ENCODE peak calls at places on chromosomes 7 and 10, in four cellular contexts. V is tibial nerve, K is neural progenitor cell, Y is MCF 10A. C is an unnamed sample.

GRCh38 chr7:104922187-104923009 is 91.6 kb upstream of the KMT2E start:
- DNase-seq in V (no peak), Y (no peak), K (no peak), C (no peak)

GRCh38 chr10:3472705-3473078 is 300.1 kb upstream of the PITRM1 start:
- DNase-seq in V (no peak), K (no peak), Y (peak), C (no peak)

GRCh38 chr7:95951997-95952795 is 179.8 kb downstream of the DYNC1I1 start:
- DNase-seq in K (no peak), Y (no peak), V (no peak), C (no peak)

GRCh38 chr10:60086862-60087261 is 180.5 kb upstream of the CCDC6 start:
- DNase-seq in Y (no peak), K (no peak), V (no peak), C (peak)

GRCh38 chr10:120953897-120954296 is 102.7 kb downstream of the WDR11 start:
- DNase-seq in V (no peak), Y (no peak), K (no peak), C (no peak)

GRCh38 chr7:15158141-15158810 is 255.7 kb upstream of the DGKB start:
- DNase-seq in K (no peak), Y (no peak), V (no peak), C (no peak)

GRCh38 chr7:128361463-128362441 is at the start of gene PRRT4:
- DNase-seq in K (peak), V (no peak), Y (no peak), C (peak)

GRCh38 chr7:131723926-131724325 is 167.5 kb upstream of the PODXL start:
- DNase-seq in K (no peak), V (no peak), Y (no peak), C (no peak)

GRCh38 chr10:3886666-3887251 is 101.8 kb upstream of the KLF6 start:
- DNase-seq in V (peak), K (no peak), Y (peak), C (no peak)

GRCh38 chr7:48708635-48709034 is 215.7 kb upstream of the CDC14C start:
- DNase-seq in K (peak), V (no peak), Y (no peak), C (no peak)

GRCh38 chr7:29005829-29006228 is 47.7 kb upstream of the TRIL start:
- DNase-seq in Y (peak), V (no peak), K (no peak), C (no peak)

GRCh38 chr10:62224606-62225005 is 44.0 kb downstream of the RTKN2 start:
- DNase-seq in Y (no peak), K (no peak), V (no peak), C (no peak)

GRCh38 chr10:133536198-133536597 is 9.0 kb downstream of the CYP2E1 start:
- DNase-seq in V (no peak), Y (no peak), K (no peak), C (no peak)

GRCh38 chr10:126491476-126491875 is 103.2 kb upstream of the ADAM12 start:
- DNase-seq in Y (no peak), V (no peak), K (no peak), C (no peak)

GRCh38 chr7:150972094-150972493 is 6.0 kb downstream of the KCNH2 start:
- DNase-seq in V (no peak), Y (no peak), K (peak), C (no peak)

GRCh38 chr10:97714401-97715258 is 1.1 kb downstream of the MARVELD1 start:
- DNase-seq in K (peak), Y (peak), V (peak), C (peak)

GRCh38 chr7:143511593-143512047 is 33.9 kb downstream of the TAS2R41 start:
- DNase-seq in K (no peak), V (no peak), Y (no peak), C (no peak)

GRCh38 chr7:875476-876076 is 778 bp upstream of the GET4 start:
- DNase-seq in V (no peak), K (no peak), Y (no peak), C (no peak)

GRCh38 chr10:62993121-62993520 is 140.0 kb upstream of the NRBF2 start:
- DNase-seq in Y (no peak), K (no peak), V (no peak), C (no peak)

GRCh38 chr7:7768977-7769376 is 50.6 kb upstream of the RPA3 start:
- DNase-seq in Y (no peak), K (no peak), V (no peak), C (no peak)

GRCh38 chr7:116861717-116862116 is 670 bp upstream of the CAPZA2 start:
- DNase-seq in K (no peak), V (no peak), Y (no peak), C (no peak)

GRCh38 chr7:116864084-116864483 is 1.7 kb downstream of the CAPZA2 start:
- DNase-seq in Y (no peak), V (no peak), K (no peak), C (no peak)

GRCh38 chr7:116859323-116859722 is 3.1 kb upstream of the CAPZA2 start:
- DNase-seq in Y (peak), V (no peak), K (no peak), C (no peak)

GRCh38 chr7:116862234-116863167 is at the start of gene CAPZA2:
- DNase-seq in V (peak), Y (peak), K (peak), C (peak)

DNA sequence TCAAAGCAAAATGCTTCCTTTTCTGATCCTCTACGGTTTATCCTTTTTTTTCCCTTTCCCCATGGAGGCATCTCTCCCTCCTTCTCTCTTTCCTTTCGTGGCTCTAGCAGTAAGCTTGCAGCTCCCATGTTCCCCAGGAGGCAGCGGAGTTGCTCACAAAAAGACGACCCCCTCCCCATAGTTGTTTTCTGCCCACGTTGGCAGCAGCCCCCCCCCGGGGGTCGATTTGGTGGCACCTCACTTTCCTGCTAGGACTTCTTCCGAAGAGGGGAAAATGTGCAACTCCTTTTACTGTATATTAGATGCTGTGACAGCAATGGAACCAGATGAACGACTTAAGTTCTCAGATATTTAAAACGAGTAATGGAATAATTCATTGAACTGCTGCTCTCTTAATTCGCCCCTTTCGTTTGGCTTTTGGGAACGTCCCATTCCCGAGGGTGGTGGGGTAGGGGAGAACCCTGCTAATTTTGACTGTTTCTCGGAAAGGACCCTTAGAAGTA is 832 bp downstream of the CAPZA2 start:
- DNase-seq in Y (peak), K (peak), V (no peak), C (peak)
- TF ChIP-seq CTCF in Y (peak), K (no peak), V (no peak), C (no peak)

GRCh38 chr10:69802424-69803161 is 887 bp downstream of the COL13A1 start:
- DNase-seq in Y (peak), V (no peak), K (peak), C (no peak)
- TF ChIP-seq CTCF in Y (no peak), V (no peak), K (peak), C (no peak)

GRCh38 chr10:131314148-131314547 is 2.6 kb upstream of the TCERG1L start:
- DNase-seq in Y (no peak), K (no peak), V (no peak), C (no peak)
- TF ChIP-seq CTCF in Y (no peak), K (no peak), V (no peak), C (no peak)

GRCh38 chr7:55440040-55440690 is 75.0 kb downstream of the LANCL2 start:
- DNase-seq in Y (no peak), K (no peak), V (no peak), C (no peak)
- TF ChIP-seq CTCF in Y (no peak), K (no peak), V (no peak), C (no peak)

GRCh38 chr10:37728830-37729229 is 128.6 kb downstream of the ZNF248 start:
- DNase-seq in V (no peak), K (no peak), Y (no peak), C (no peak)
- TF ChIP-seq CTCF in V (no peak), K (no peak), Y (no peak), C (no peak)

DNA sequence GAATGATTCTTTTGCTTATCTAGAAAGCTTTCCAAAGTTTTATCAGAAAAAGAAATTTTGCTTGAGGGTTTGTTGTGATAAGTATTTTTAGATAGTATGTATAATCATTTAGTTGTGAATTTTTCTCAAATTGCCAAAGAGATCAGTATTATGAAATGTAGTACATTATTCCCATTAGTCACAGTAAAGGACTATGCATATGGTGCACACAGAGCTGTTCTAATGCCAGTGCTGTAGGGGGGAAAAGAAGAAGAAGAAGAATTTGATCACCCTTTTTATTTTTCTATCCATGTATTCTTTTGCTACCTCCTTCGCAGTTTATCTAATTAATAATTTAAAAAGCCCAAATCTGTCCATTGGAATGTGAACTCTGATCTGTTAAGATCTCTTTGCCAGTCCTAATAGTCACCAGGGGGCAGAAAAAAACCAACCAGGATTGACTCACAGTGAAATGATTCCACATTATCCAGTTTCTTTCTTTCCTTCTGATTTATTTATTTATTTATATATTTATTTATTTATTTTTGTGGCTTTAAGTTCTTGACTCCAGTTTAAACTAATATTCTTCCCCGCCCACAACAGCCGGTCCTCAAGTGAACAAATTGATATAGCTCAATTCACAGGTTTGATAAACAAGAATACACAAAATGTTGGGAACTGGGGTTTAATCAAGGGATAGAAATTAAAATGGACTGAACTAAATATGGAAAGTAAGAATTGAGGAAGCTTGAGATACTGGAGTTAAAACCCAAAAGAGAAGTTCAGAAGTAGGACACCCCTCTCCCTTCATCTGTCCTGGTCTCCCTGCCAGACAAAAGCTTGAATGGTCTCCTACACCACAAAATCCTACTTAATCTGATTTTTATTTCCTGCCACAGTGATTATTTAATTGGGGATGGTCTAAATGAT is 4.9 kb downstream of the RBM20 start:
- DNase-seq in Y (no peak), K (no peak), V (no peak), C (no peak)
- TF ChIP-seq CTCF in Y (no peak), K (no peak), V (no peak), C (no peak)

DNA sequence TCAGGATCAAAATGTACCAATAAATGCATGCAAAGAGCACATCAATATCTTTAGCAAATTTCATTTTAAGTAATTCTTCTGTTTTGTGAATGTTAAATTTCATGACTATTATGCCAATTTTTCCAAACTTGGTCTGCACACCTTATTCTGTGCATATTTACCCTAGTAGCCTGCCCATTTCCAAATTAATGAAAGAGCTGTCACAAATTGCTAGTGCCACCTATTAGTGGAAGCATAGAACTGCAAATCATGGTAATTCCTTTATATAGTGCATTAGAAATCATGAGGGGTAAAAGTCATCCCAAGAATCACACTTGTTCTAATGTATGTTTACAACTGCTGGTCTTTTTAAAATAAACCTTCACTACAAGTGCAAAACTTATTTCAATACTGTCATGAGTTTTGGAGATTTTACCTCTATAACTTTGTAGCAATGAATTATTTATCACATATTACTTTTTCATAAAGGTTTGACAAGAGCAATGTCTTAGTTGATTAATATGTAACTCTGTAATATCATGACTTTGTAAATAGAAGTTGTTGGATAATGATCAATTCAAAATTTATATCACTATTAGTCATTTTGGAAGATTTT is 5.7 kb downstream of the SEMA3A start:
- DNase-seq in Y (peak), K (no peak), V (no peak), C (no peak)
- TF ChIP-seq CTCF in Y (peak), K (peak), V (no peak), C (peak)

DNA sequence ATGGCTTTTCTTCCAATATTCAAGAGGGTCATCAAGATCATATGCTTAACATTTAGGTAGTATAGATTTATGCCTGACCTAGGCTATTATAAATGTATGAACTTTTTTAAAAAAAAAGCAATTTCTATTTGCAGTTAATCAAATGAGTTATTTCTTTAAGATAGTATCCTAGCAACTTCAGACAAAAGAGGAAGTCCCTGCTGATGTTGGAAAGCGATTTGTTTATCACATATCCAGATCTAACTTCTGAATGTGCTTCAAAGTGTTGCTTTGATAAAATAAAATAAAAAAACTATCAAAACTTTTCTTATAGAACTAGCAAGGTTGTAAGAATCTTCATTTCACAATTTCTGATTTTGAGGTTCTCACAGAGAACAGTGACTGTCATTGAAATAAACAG is 401.9 kb upstream of the PHF14 start:
- DNase-seq in V (no peak), K (no peak), Y (no peak), C (no peak)
- TF ChIP-seq CTCF in V (no peak), K (no peak), Y (no peak), C (no peak)